ENCODE peak calls at places on chromosomes 12 and 14, in eight cellular contexts. One of them, this sample, is unnamed. For H3K4me1, the result is how much of the 10 kb centered on the place peaks cover.

GRCh38 chr14:78697341-78697740 is 527.2 kb downstream of the NRXN3 start:
- DNase-seq in prostate gland: no peak
- DNase-seq in CD8-positive, alpha-beta memory T cell: no peak
- DNase-seq in naive thymus-derived CD4-positive, alpha-beta T cell: no peak
- DNase-seq in uterus: no peak
- DNase-seq in A549: peak
- DNase-seq in cardiac muscle cell: peak
- DNase-seq in HepG2: peak
- DNase-seq in this sample: no peak

GRCh38 chr12:13727707-13728147 is 253.7 kb downstream of the GRIN2B start:
- DNase-seq in A549: peak
- DNase-seq in HepG2: no peak
- DNase-seq in cardiac muscle cell: no peak
- DNase-seq in prostate gland: no peak
- DNase-seq in naive thymus-derived CD4-positive, alpha-beta T cell: no peak
- DNase-seq in uterus: no peak
- DNase-seq in CD8-positive, alpha-beta memory T cell: no peak
- DNase-seq in this sample: no peak

GRCh38 chr12:79299447-79300198 is 391.1 kb downstream of the PAWR start:
- DNase-seq in uterus: no peak
- DNase-seq in HepG2: peak
- DNase-seq in prostate gland: no peak
- DNase-seq in naive thymus-derived CD4-positive, alpha-beta T cell: no peak
- DNase-seq in A549: peak
- DNase-seq in cardiac muscle cell: peak
- DNase-seq in CD8-positive, alpha-beta memory T cell: no peak
- DNase-seq in this sample: no peak

GRCh38 chr12:46332260-46332659 is 40.3 kb downstream of the SLC38A2 start:
- DNase-seq in CD8-positive, alpha-beta memory T cell: no peak
- DNase-seq in cardiac muscle cell: no peak
- DNase-seq in HepG2: peak
- DNase-seq in naive thymus-derived CD4-positive, alpha-beta T cell: no peak
- DNase-seq in prostate gland: no peak
- DNase-seq in A549: peak
- DNase-seq in uterus: no peak
- DNase-seq in this sample: no peak

GRCh38 chr12:69099201-69099837 is 140.1 kb upstream of the CPSF6 start:
- DNase-seq in cardiac muscle cell: no peak
- DNase-seq in CD8-positive, alpha-beta memory T cell: no peak
- DNase-seq in naive thymus-derived CD4-positive, alpha-beta T cell: no peak
- DNase-seq in prostate gland: no peak
- DNase-seq in uterus: no peak
- DNase-seq in HepG2: no peak
- DNase-seq in A549: no peak
- DNase-seq in this sample: no peak

GRCh38 chr14:74618078-74618952 is 6.3 kb upstream of the LTBP2 start:
- DNase-seq in CD8-positive, alpha-beta memory T cell: peak
- DNase-seq in A549: peak
- DNase-seq in uterus: no peak
- DNase-seq in cardiac muscle cell: no peak
- DNase-seq in naive thymus-derived CD4-positive, alpha-beta T cell: peak
- DNase-seq in prostate gland: no peak
- DNase-seq in HepG2: peak
- DNase-seq in this sample: no peak

GRCh38 chr14:35879141-35879648 is 53.1 kb downstream of the BRMS1L start:
- DNase-seq in A549: no peak
- DNase-seq in prostate gland: no peak
- DNase-seq in cardiac muscle cell: no peak
- DNase-seq in HepG2: no peak
- DNase-seq in CD8-positive, alpha-beta memory T cell: no peak
- DNase-seq in naive thymus-derived CD4-positive, alpha-beta T cell: no peak
- DNase-seq in uterus: no peak
- DNase-seq in this sample: no peak

GRCh38 chr12:65528127-65528526 is 249.6 kb downstream of the MSRB3 start:
- DNase-seq in CD8-positive, alpha-beta memory T cell: no peak
- DNase-seq in uterus: no peak
- DNase-seq in cardiac muscle cell: no peak
- DNase-seq in HepG2: no peak
- DNase-seq in prostate gland: no peak
- DNase-seq in A549: no peak
- DNase-seq in naive thymus-derived CD4-positive, alpha-beta T cell: no peak
- DNase-seq in this sample: no peak

GRCh38 chr12:2503762-2504161 is 291.0 kb upstream of the FKBP4 start:
- DNase-seq in cardiac muscle cell: peak
- DNase-seq in A549: no peak
- DNase-seq in uterus: no peak
- DNase-seq in HepG2: no peak
- DNase-seq in naive thymus-derived CD4-positive, alpha-beta T cell: no peak
- DNase-seq in prostate gland: no peak
- DNase-seq in CD8-positive, alpha-beta memory T cell: no peak
- DNase-seq in this sample: no peak

GRCh38 chr14:55938249-55938791 is 179.9 kb upstream of the PELI2 start:
- DNase-seq in cardiac muscle cell: no peak
- DNase-seq in uterus: no peak
- DNase-seq in A549: no peak
- DNase-seq in CD8-positive, alpha-beta memory T cell: no peak
- DNase-seq in HepG2: no peak
- DNase-seq in prostate gland: peak
- DNase-seq in naive thymus-derived CD4-positive, alpha-beta T cell: no peak
- DNase-seq in this sample: no peak

GRCh38 chr12:16359512-16360491 is 12.4 kb downstream of the MGST1 start:
- DNase-seq in A549: peak
- DNase-seq in cardiac muscle cell: peak
- DNase-seq in naive thymus-derived CD4-positive, alpha-beta T cell: peak
- DNase-seq in HepG2: peak
- DNase-seq in uterus: peak
- DNase-seq in prostate gland: peak
- DNase-seq in CD8-positive, alpha-beta memory T cell: no peak
- DNase-seq in this sample: no peak

GRCh38 chr14:71021347-71022014 is 114.2 kb downstream of the PCNX1 start:
- DNase-seq in CD8-positive, alpha-beta memory T cell: no peak
- DNase-seq in A549: peak
- DNase-seq in HepG2: no peak
- DNase-seq in naive thymus-derived CD4-positive, alpha-beta T cell: no peak
- DNase-seq in cardiac muscle cell: no peak
- DNase-seq in prostate gland: no peak
- DNase-seq in uterus: no peak
- DNase-seq in this sample: no peak

GRCh38 chr14:32004300-32004699 is 72.8 kb upstream of the ARHGAP5 start:
- DNase-seq in cardiac muscle cell: no peak
- DNase-seq in uterus: no peak
- DNase-seq in naive thymus-derived CD4-positive, alpha-beta T cell: no peak
- DNase-seq in prostate gland: no peak
- DNase-seq in CD8-positive, alpha-beta memory T cell: no peak
- DNase-seq in A549: peak
- DNase-seq in HepG2: peak
- DNase-seq in this sample: peak

GRCh38 chr14:51821822-51822221 is 38.6 kb upstream of the GNG2 start:
- DNase-seq in naive thymus-derived CD4-positive, alpha-beta T cell: no peak
- DNase-seq in cardiac muscle cell: no peak
- DNase-seq in uterus: no peak
- DNase-seq in CD8-positive, alpha-beta memory T cell: no peak
- DNase-seq in HepG2: no peak
- DNase-seq in prostate gland: no peak
- DNase-seq in A549: no peak
- DNase-seq in this sample: no peak

DNA sequence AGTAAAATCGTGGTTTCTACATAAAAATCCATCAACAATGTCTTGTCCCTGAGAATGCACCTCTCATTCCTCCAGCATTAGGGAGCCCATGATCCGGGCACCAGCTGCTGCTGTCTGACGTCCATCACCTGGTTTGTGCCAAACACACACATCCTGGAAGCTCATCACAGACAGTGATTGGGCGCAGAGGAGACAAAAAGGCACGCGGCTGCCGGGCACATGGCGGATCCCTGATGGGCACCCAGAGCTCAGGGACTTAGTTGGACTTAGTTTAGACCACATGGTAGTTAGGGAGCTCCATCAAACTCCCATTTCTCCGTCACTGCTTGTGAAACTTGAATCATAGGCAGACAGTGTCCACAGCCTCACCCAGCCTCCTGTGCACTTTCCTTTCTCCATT is 1059.3 kb downstream of the TMEM121 start:
- DNase-seq in CD8-positive, alpha-beta memory T cell: no peak
- DNase-seq in cardiac muscle cell: no peak
- DNase-seq in prostate gland: no peak
- DNase-seq in A549: no peak
- DNase-seq in HepG2: no peak
- DNase-seq in uterus: no peak
- DNase-seq in naive thymus-derived CD4-positive, alpha-beta T cell: no peak
- DNase-seq in this sample: no peak
- H3K4me1 ChIP-seq in CD8-positive, alpha-beta memory T cell: under half
- H3K4me1 ChIP-seq in cardiac muscle cell: under half
- H3K4me1 ChIP-seq in prostate gland: under half
- H3K4me1 ChIP-seq in A549: under half
- H3K4me1 ChIP-seq in HepG2: under half
- H3K4me1 ChIP-seq in uterus: under half
- H3K4me1 ChIP-seq in naive thymus-derived CD4-positive, alpha-beta T cell: under half
- H3K4me1 ChIP-seq in this sample: under half

DNA sequence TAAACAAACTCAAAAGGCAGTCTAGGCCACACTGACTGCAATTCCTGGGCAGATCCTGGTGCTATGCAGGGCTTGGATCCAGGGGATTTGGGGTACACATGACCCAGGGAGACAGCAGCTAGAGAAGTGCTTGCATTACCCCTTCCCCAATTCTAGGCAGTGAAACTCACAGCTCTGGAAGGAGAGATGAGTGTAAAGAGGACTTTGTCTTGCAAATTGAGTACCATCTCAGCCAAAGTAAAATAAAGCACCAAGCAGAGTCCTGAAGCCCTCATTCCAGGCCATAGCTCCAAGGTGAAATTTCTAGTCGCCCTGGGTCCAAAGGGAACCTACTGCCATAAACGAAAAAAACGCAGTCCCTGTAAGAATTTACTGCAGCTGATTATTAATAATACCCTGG is 644.9 kb upstream of the FLRT2 start:
- DNase-seq in CD8-positive, alpha-beta memory T cell: no peak
- DNase-seq in cardiac muscle cell: no peak
- DNase-seq in naive thymus-derived CD4-positive, alpha-beta T cell: no peak
- DNase-seq in prostate gland: no peak
- DNase-seq in uterus: no peak
- DNase-seq in HepG2: no peak
- DNase-seq in A549: no peak
- DNase-seq in this sample: no peak
- H3K27ac ChIP-seq in CD8-positive, alpha-beta memory T cell: no peak
- H3K27ac ChIP-seq in cardiac muscle cell: no peak
- H3K27ac ChIP-seq in naive thymus-derived CD4-positive, alpha-beta T cell: no peak
- H3K27ac ChIP-seq in prostate gland: no peak
- H3K27ac ChIP-seq in uterus: no peak
- H3K27ac ChIP-seq in HepG2: no peak
- H3K27ac ChIP-seq in A549: no peak
- H3K27ac ChIP-seq in this sample: no peak

GRCh38 chr12:6935221-6935550 is 7.4 kb downstream of the ATN1 start:
- DNase-seq in uterus: no peak
- DNase-seq in prostate gland: no peak
- DNase-seq in HepG2: no peak
- DNase-seq in naive thymus-derived CD4-positive, alpha-beta T cell: no peak
- DNase-seq in CD8-positive, alpha-beta memory T cell: no peak
- DNase-seq in A549: no peak
- DNase-seq in cardiac muscle cell: no peak
- DNase-seq in this sample: no peak

GRCh38 chr12:6932766-6933165 is 5.0 kb downstream of the ATN1 start:
- DNase-seq in uterus: no peak
- DNase-seq in cardiac muscle cell: no peak
- DNase-seq in CD8-positive, alpha-beta memory T cell: no peak
- DNase-seq in prostate gland: no peak
- DNase-seq in A549: no peak
- DNase-seq in HepG2: no peak
- DNase-seq in naive thymus-derived CD4-positive, alpha-beta T cell: no peak
- DNase-seq in this sample: no peak

GRCh38 chr12:6935551-6936377 is 7.9 kb upstream of the RNU7-1 start:
- DNase-seq in cardiac muscle cell: no peak
- DNase-seq in A549: no peak
- DNase-seq in HepG2: no peak
- DNase-seq in CD8-positive, alpha-beta memory T cell: no peak
- DNase-seq in naive thymus-derived CD4-positive, alpha-beta T cell: no peak
- DNase-seq in prostate gland: no peak
- DNase-seq in uterus: no peak
- DNase-seq in this sample: no peak

GRCh38 chr12:6936378-6936638 is 7.3 kb upstream of the RNU7-1 start:
- DNase-seq in CD8-positive, alpha-beta memory T cell: no peak
- DNase-seq in prostate gland: no peak
- DNase-seq in uterus: no peak
- DNase-seq in HepG2: no peak
- DNase-seq in naive thymus-derived CD4-positive, alpha-beta T cell: no peak
- DNase-seq in A549: no peak
- DNase-seq in cardiac muscle cell: no peak
- DNase-seq in this sample: no peak

DNA sequence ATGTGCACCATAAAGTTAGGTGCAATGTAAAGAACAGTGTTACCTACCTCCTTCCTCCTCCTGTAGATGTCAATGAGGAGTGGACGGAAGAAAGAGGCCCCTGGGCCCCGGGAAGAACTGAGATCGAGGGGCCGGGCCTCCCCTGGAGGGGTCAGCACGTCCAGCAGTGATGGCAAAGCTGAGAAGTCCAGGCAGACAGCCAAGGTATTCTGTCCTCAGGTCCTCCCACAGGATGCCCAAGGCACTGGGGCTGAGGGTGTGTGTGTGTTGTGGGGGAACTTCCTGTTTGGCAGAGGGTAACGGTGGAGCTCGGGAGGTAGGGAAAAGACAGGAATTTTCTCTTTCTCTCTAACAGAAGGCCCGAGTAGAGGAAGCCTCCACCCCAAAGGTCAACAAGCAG is 6.4 kb downstream of the ATN1 start:
- DNase-seq in CD8-positive, alpha-beta memory T cell: no peak
- DNase-seq in naive thymus-derived CD4-positive, alpha-beta T cell: no peak
- DNase-seq in cardiac muscle cell: no peak
- DNase-seq in A549: no peak
- DNase-seq in prostate gland: no peak
- DNase-seq in uterus: no peak
- DNase-seq in HepG2: no peak
- DNase-seq in this sample: no peak
- H3K4me1 ChIP-seq in CD8-positive, alpha-beta memory T cell: half or more
- H3K4me1 ChIP-seq in naive thymus-derived CD4-positive, alpha-beta T cell: under half
- H3K4me1 ChIP-seq in cardiac muscle cell: under half
- H3K4me1 ChIP-seq in A549: half or more
- H3K4me1 ChIP-seq in prostate gland: under half
- H3K4me1 ChIP-seq in uterus: under half
- H3K4me1 ChIP-seq in HepG2: half or more
- H3K4me1 ChIP-seq in this sample: under half

DNA sequence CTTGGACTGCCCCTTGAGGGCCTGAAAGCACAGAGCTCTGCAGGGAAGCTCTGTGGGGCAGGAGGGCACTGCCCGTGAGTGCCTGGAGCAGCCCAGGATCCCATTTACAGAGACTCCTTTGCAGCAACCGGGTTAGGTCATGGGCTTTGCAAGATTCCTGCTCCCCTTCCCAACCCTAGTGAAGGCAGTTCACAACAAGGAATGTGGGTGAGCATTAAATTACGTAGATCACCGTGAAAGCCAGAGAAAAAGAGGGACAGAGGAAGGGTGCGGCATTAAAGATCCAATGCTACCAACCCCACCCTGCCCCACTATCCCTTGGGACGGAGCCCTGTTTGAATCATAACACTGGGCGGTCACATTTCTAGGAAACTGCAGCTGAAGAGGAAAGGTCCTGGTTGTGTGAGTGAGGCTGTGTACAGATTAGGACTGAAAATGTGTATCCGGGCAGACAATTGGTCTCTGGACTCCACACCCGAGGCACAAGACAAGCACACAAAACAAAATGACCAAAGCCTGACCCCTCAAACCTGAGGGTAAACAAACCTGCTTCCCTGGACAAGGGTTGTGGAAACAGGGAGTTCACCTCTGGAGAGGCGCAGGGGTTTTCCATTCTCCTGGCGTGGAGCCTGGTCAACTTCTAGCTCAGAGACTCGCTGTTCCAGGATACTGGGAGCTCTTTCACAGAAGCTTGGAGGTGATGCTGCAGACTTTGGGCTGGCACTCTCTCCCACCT is 16.8 kb downstream of the NINJ2 start:
- DNase-seq in A549: peak
- DNase-seq in naive thymus-derived CD4-positive, alpha-beta T cell: no peak
- DNase-seq in HepG2: peak
- DNase-seq in prostate gland: peak
- DNase-seq in uterus: peak
- DNase-seq in cardiac muscle cell: no peak
- DNase-seq in CD8-positive, alpha-beta memory T cell: no peak
- DNase-seq in this sample: peak
- H3K27ac ChIP-seq in A549: peak
- H3K27ac ChIP-seq in naive thymus-derived CD4-positive, alpha-beta T cell: no peak
- H3K27ac ChIP-seq in HepG2: peak
- H3K27ac ChIP-seq in prostate gland: peak
- H3K27ac ChIP-seq in uterus: peak
- H3K27ac ChIP-seq in cardiac muscle cell: no peak
- H3K27ac ChIP-seq in CD8-positive, alpha-beta memory T cell: no peak
- H3K27ac ChIP-seq in this sample: peak

This sample was measured in gastrocnemius medialis.